ENCODE peak calls at places on chromosomes 1 and 21, in five cellular contexts. A is DND-41, N is IMR-90, S is mesendoderm, C is NT2/D1. M is an unnamed sample.

GRCh38 chr1:68321084-68321685 is 88.9 kb upstream of the WLS start:
- DNase-seq in N (peak), A (peak), C (peak), S (peak), M (peak)

GRCh38 chr1:35567947-35568558 is 5.1 kb upstream of the TFAP2E start:
- DNase-seq in N (no peak), A (no peak), S (peak), C (no peak), M (no peak)

GRCh38 chr1:44327679-44328491 is 27.2 kb downstream of the ERI3 start:
- DNase-seq in N (peak), A (no peak), S (peak), C (peak), M (peak)

GRCh38 chr1:17795081-17795809 is 40.1 kb downstream of the ACTL8 start:
- DNase-seq in A (no peak), C (no peak), S (no peak), N (no peak), M (peak)

GRCh38 chr1:3389093-3389833 is 65.2 kb upstream of the ARHGEF16 start:
- DNase-seq in N (no peak), C (no peak), A (no peak), S (no peak), M (no peak)

GRCh38 chr1:18176619-18177018 is 69.0 kb downstream of the IGSF21 start:
- DNase-seq in A (no peak), C (no peak), N (no peak), S (peak), M (no peak)

GRCh38 chr1:245319161-245319560 is 164.4 kb downstream of the KIF26B start:
- DNase-seq in C (no peak), N (no peak), A (no peak), S (no peak), M (no peak)

GRCh38 chr1:41758904-41759548 is 159.7 kb downstream of the HIVEP3 start:
- DNase-seq in N (peak), C (no peak), A (no peak), S (no peak), M (no peak)

GRCh38 chr1:205668951-205669340 is 11.4 kb downstream of the SLC45A3 start:
- DNase-seq in A (no peak), C (no peak), S (no peak), N (no peak), M (peak)

GRCh38 chr1:99438656-99439055 is 174.4 kb downstream of the PLPPR4 start:
- DNase-seq in S (no peak), A (no peak), N (peak), C (no peak), M (no peak)

GRCh38 chr1:26607191-26607590 is 77.6 kb downstream of the RPS6KA1 start:
- DNase-seq in N (no peak), A (no peak), S (no peak), C (no peak), M (no peak)

GRCh38 chr1:70659891-70660290 is 248.8 kb downstream of the CTH start:
- DNase-seq in C (no peak), A (no peak), N (no peak), S (no peak), M (no peak)

GRCh38 chr21:40548134-40548533 is 298.8 kb downstream of the DSCAM start:
- DNase-seq in C (no peak), N (no peak), S (peak), A (no peak), M (no peak)

GRCh38 chr21:27246741-27247140 is 279.9 kb upstream of the ADAMTS5 start:
- DNase-seq in A (no peak), C (no peak), S (no peak), N (peak), M (no peak)

GRCh38 chr1:39646232-39647081 is 7.0 kb upstream of the HEYL start:
- DNase-seq in S (peak), A (peak), C (peak), N (peak), M (peak)

GRCh38 chr1:61636814-61637213 is 88.1 kb downstream of the TM2D1 start:
- DNase-seq in A (no peak), C (no peak), N (no peak), S (no peak), M (no peak)

GRCh38 chr1:221315330-221315729 is 426.6 kb downstream of the DUSP10 start:
- DNase-seq in A (no peak), C (no peak), S (no peak), N (peak), M (no peak)

GRCh38 chr1:2344744-2345296 is 46.5 kb downstream of the MORN1 start:
- DNase-seq in C (no peak), S (no peak), N (no peak), A (no peak), M (no peak)

GRCh38 chr1:151620286-151620685 is 8.4 kb downstream of the SNX27 start:
- DNase-seq in N (peak), S (no peak), A (no peak), C (no peak), M (no peak)

GRCh38 chr1:10508511-10508951 is 33.8 kb downstream of the PEX14 start:
- DNase-seq in S (peak), C (peak), N (peak), A (no peak), M (no peak)

GRCh38 chr1:118563969-118564951 is 379.2 kb upstream of the SPAG17 start:
- DNase-seq in C (peak), A (no peak), N (no peak), S (peak), M (no peak)

GRCh38 chr1:47758341-47759237 is 238.6 kb downstream of the TRABD2B start:
- DNase-seq in S (peak), N (no peak), C (no peak), A (no peak), M (no peak)

GRCh38 chr21:45979141-45979631 is 2.4 kb upstream of the COL6A1 start:
- DNase-seq in N (no peak), C (no peak), S (peak), A (no peak), M (no peak)

GRCh38 chr1:243917863-243918565 is 68.0 kb upstream of the AKT3 start:
- DNase-seq in N (peak), A (no peak), C (no peak), S (peak), M (no peak)

GRCh38 chr21:33937146-33937545 is 21.5 kb upstream of the ATP5PO start:
- DNase-seq in S (no peak), C (no peak), N (no peak), A (no peak), M (no peak)

GRCh38 chr1:11337536-11338350 is 64.7 kb downstream of the UBIAD1 start:
- DNase-seq in A (peak), N (no peak), S (peak), C (no peak), M (peak)

GRCh38 chr1:58399176-58399575 is 147.3 kb downstream of the OMA1 start:
- DNase-seq in C (no peak), N (no peak), A (no peak), S (peak), M (no peak)

GRCh38 chr1:58398714-58399113 is 147.8 kb downstream of the OMA1 start:
- DNase-seq in A (no peak), S (no peak), N (no peak), C (no peak), M (no peak)

GRCh38 chr1:58403894-58404293 is 142.6 kb downstream of the OMA1 start:
- DNase-seq in N (no peak), C (no peak), S (no peak), A (no peak), M (no peak)

GRCh38 chr1:58402444-58402843 is 144.1 kb downstream of the OMA1 start:
- DNase-seq in C (no peak), N (peak), A (no peak), S (no peak), M (no peak)

DNA sequence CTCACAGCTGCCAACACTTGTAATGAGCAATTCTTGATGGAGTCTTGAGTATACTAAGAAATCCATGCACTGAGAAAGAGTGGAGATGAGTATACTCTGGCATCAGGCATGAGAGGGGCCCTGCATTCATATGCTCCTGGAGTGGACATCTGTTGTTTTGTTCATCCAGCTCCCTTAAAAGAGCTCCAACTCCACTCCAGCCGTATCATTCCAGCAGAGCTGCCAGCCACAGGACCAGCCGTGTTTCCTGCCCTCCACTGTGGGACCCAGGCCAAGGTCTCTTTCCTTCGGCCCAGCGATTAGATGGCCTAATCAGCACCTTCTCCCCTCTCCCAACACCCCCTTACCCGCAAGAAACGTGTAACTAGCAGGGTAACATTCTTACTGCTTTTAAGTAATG is 144.5 kb downstream of the OMA1 start:
- DNase-seq in A (no peak), C (no peak), S (no peak), N (no peak), M (no peak)
- H3K9ac ChIP-seq in A (no peak), C (no peak), S (no peak), N (no peak), M (no peak)

GRCh38 chr1:32335951-32336867 is at the start of gene MARCKSL1:
- DNase-seq in S (peak), N (peak), C (peak), A (peak), M (peak)

GRCh38 chr1:32333251-32333963 is 2.6 kb downstream of the MARCKSL1 start:
- DNase-seq in A (no peak), S (no peak), C (no peak), N (no peak), M (no peak)

GRCh38 chr1:32335619-32335950 is 448 bp downstream of the MARCKSL1 start:
- DNase-seq in S (no peak), C (no peak), N (no peak), A (no peak), M (no peak)

GRCh38 chr1:32334864-32335618 is 992 bp downstream of the MARCKSL1 start:
- DNase-seq in C (no peak), N (peak), A (peak), S (peak), M (peak)

GRCh38 chr1:32334274-32334861 is 1.7 kb downstream of the MARCKSL1 start:
- DNase-seq in A (peak), C (no peak), S (peak), N (no peak), M (no peak)
- H3K9ac ChIP-seq in A (peak), C (peak), S (peak), N (peak), M (no peak)

DNA sequence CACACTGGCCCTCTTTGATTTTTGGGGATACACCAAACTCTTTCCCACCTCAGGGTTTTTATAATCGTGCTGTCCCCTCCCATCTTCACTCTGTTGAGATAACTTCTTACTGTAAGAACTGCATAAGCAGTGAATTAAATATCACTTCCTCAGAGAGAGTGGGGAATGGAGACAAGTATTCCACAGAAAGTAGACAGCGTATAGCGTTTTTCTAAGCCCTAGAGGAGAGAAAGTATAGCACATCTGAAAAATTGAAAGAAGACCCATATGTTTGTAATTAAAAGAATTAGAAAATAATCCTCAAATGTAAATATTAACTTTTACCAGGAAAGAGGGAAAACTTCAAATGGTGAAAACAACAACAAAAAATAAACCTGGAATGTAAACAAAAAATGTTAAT is 67.3 kb downstream of the GPR161 start:
- DNase-seq in A (no peak), C (no peak), N (no peak), S (no peak), M (no peak)
- H3K9ac ChIP-seq in A (no peak), C (no peak), N (no peak), S (no peak), M (no peak)

DNA sequence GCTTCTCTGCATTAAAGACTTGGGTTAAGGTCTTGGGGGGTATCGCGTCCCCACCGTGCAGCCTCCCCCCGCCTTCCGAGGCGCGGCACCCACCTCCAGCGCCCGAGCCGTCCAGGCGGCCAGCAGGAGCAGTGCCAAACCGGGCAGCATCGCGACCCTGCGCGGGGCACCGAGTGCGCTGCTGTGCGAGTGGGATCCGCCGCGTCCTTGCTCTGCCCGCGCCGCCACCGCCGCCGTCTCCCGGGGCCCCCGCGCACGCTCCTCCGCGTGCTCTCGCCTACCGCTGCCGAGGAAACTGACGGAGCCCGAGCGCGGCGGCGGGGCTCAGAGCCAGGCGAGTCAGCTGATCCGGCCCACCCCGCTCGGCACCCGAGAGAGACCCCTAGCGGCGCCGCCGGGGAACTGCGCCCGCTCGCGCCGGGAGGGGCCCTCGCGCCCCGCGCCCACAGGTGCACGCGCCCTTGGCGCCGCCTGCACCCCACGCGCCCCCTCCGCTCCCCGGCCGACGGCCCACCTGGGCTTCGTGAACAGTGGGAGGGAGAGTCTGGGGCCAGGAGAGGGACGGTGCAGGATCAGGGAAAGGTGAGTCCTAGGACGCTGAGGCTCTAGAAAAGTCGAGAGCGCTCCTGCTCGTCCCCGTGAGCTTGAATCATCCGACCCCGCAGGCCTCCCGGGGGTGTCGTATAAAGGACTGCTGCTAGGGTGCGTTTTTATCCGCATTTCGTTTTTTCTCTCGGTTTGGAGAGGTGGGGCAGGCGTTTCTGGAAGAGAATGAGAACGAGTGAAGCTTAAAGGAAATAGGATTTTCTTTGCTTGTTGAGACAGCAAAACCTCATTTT is at the start of gene APP:
- DNase-seq in A (no peak), C (no peak), S (peak), N (peak), M (peak)
- H3K9ac ChIP-seq in A (no peak), C (peak), S (peak), N (peak), M (peak)

GRCh38 chr1:156386949-156387898 is 18.2 kb downstream of the RHBG start:
- DNase-seq in C (no peak), A (no peak), S (no peak), N (no peak), M (no peak)
- H3K9ac ChIP-seq in C (peak), A (no peak), S (peak), N (no peak), M (no peak)

DNA sequence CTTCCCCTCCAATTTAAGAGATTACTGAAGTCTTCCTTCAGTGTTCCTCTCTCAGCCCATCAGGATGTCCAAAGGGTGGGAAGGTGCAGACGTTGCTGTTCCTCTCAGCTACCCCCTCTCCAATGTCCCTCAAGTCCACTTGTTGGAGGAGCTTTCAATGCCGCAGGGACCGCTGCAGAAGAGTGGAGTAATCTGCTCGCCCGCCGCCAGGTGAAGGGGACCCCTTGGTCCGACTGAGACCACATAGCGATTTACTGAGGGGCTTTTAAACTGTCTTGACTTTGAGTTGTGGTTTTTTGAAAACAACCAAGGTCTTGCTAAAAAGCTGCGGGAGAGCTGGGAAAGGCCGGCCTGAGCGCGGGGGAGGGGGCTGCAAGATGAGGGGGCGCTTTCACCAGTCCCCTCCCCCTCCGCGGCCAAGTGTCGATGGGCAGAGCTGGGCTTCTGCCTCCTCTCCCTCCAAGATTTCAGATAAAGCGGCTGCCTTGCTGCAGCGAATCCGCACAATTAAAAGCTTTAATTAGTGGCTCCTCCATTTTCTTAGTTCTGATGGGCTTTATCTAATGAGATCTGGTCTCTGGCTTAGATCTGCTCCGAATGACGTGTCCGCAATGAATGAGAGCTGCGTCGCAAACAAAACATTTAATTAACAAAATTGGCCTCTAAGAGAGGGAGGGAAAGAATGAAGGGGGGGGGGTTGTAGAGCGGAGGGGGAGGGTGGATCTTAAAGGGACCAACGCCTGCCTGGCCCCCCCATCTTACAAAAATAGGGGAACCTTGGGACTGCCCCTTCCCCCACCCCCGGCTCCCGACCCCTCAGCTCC is 5.9 kb downstream of the LMO4 start:
- DNase-seq in S (peak), N (peak), C (peak), A (no peak), M (peak)
- H3K9ac ChIP-seq in S (peak), N (peak), C (peak), A (no peak), M (peak)

GRCh38 chr1:201430790-201431189 is 9.3 kb upstream of the TNNI1 start:
- DNase-seq in S (no peak), N (no peak), C (no peak), A (no peak), M (no peak)
- H3K9ac ChIP-seq in S (no peak), N (no peak), C (no peak), A (no peak), M (no peak)

GRCh38 chr1:89685461-89685860 is 52.5 kb downstream of the LRRC8C start:
- DNase-seq in C (no peak), S (no peak), N (no peak), A (no peak), M (no peak)
- H3K9ac ChIP-seq in C (no peak), S (no peak), N (no peak), A (no peak), M (no peak)

GRCh38 chr1:54384921-54385726 is 21.1 kb downstream of the SSBP3 start:
- DNase-seq in N (peak), S (no peak), A (no peak), C (no peak), M (no peak)
- H3K9ac ChIP-seq in N (peak), S (no peak), A (no peak), C (no peak), M (no peak)